ENCODE peak calls at places on chromosomes 7 and 10, in five cellular contexts. C is AG08395, Z is T1000, I is ecto neural progenitor cell, T is NCI-H774. M is an unnamed sample.

GRCh38 chr10:6221971-6222751 is 19.4 kb downstream of the PFKFB3 start:
- DNase-seq in C (peak; percentile 60), Z (no peak), I (no peak), T (no peak), M (no peak)

GRCh38 chr10:130745251-130745650 is 566.3 kb downstream of the TCERG1L start:
- DNase-seq in C (no peak), Z (no peak), I (no peak), T (no peak), M (no peak)

GRCh38 chr10:43980313-43980712 is 331.6 kb upstream of the ZNF32 start:
- DNase-seq in C (no peak), Z (no peak), I (no peak), T (no peak), M (no peak)

GRCh38 chr10:99461230-99461629 is 30.8 kb upstream of the GOT1 start:
- DNase-seq in C (peak; percentile 24), Z (no peak), I (no peak), T (no peak), M (no peak)

GRCh38 chr10:33358016-33358415 is 23.5 kb upstream of the NRP1 start:
- DNase-seq in C (no peak), Z (no peak), I (no peak), T (no peak), M (no peak)

GRCh38 chr7:115831371-115831770 is 199.2 kb downstream of the TFEC start:
- DNase-seq in C (no peak), Z (no peak), I (no peak), T (no peak), M (no peak)

GRCh38 chr7:142714375-142714774 is 34.9 kb upstream of the PRSS1 start:
- DNase-seq in C (no peak), Z (no peak), I (no peak), T (no peak), M (no peak)

GRCh38 chr7:99193527-99194214 is 14.2 kb downstream of the KPNA7 start:
- DNase-seq in C (peak; percentile 46), Z (no peak), I (no peak), T (no peak), M (no peak)

GRCh38 chr10:59561397-59562121 is 148.1 kb downstream of the SLC16A9 start:
- DNase-seq in C (peak; percentile 38), Z (no peak), I (no peak), T (no peak), M (no peak)

GRCh38 chr10:76119515-76119914 is 688.1 kb downstream of the LRMDA start:
- DNase-seq in C (peak; percentile 68), Z (peak; percentile 36), I (no peak), T (no peak), M (no peak)

GRCh38 chr10:131936756-131937155 is 35.9 kb downstream of the PPP2R2D start:
- DNase-seq in C (no peak), Z (no peak), I (no peak), T (no peak), M (no peak)

GRCh38 chr7:139936760-139937310 is 107.8 kb downstream of the TBXAS1 start:
- DNase-seq in C (peak; percentile 76), Z (no peak), I (no peak), T (no peak), M (no peak)

GRCh38 chr7:15747187-15748111 is 61.0 kb upstream of the MEOX2 start:
- DNase-seq in C (peak; percentile 49), Z (no peak), I (no peak), T (no peak), M (no peak)

GRCh38 chr7:154684651-154685563 is 318.0 kb downstream of the PAXIP1 start:
- DNase-seq in C (no peak), Z (no peak), I (no peak), T (no peak), M (peak; percentile 30)

GRCh38 chr10:64430690-64431323 is 909.6 kb downstream of the REEP3 start:
- DNase-seq in C (no peak), Z (no peak), I (peak; percentile 63), T (no peak), M (no peak)